ENCODE peak calls at places on chromosomes 3 and 15, in seven cellular contexts. Z is cardiac fibroblast, X is HS-27A, Q is caudate nucleus, S is iris pigment epithelial cell, V is HEK293T, C is right lobe of liver. A is an unnamed sample.

GRCh38 chr3:134380249-134380648 is 6.0 kb upstream of the AMOTL2 start:
- DNase-seq in X (no peak), Z (no peak), Q (no peak), C (no peak), V (no peak), S (no peak), A (no peak)

GRCh38 chr3:52248165-52248541 is 2.6 kb downstream of the PPM1M start:
- DNase-seq in Z (no peak), V (no peak), S (no peak), X (no peak), Q (no peak), C (no peak), A (no peak)

GRCh38 chr15:70508561-70509281 is 254.6 kb downstream of the UACA start:
- DNase-seq in X (peak), Z (peak), Q (no peak), C (no peak), S (peak), V (no peak), A (peak)

GRCh38 chr3:127718244-127718915 is 45.6 kb downstream of the ABTB1 start:
- DNase-seq in Q (no peak), V (no peak), Z (no peak), C (no peak), S (no peak), X (no peak), A (no peak)

GRCh38 chr3:180970931-180971330 is 18.6 kb downstream of the DNAJC19 start:
- DNase-seq in V (no peak), S (no peak), Q (no peak), X (no peak), C (no peak), Z (no peak), A (no peak)

GRCh38 chr3:50251220-50251619 is 15.2 kb downstream of the GNAI2 start:
- DNase-seq in Z (peak), X (no peak), C (no peak), Q (no peak), V (no peak), S (peak), A (no peak)

GRCh38 chr3:134791992-134792391 is 3.1 kb upstream of the EPHB1 start:
- DNase-seq in C (no peak), X (no peak), S (no peak), Z (no peak), Q (no peak), V (no peak), A (no peak)

GRCh38 chr3:170258105-170258487 is 35.9 kb downstream of the PRKCI start:
- DNase-seq in Z (no peak), X (no peak), S (no peak), C (no peak), Q (no peak), V (no peak), A (no peak)

GRCh38 chr3:195114026-195114425 is 156.9 kb downstream of the XXYLT1 start:
- DNase-seq in Z (no peak), S (no peak), V (no peak), Q (no peak), X (no peak), C (no peak), A (no peak)

GRCh38 chr15:56942118-56942517 is 23.7 kb downstream of the TCF12 start:
- DNase-seq in X (no peak), V (no peak), S (no peak), Z (no peak), Q (no peak), C (no peak), A (no peak)

GRCh38 chr15:52343831-52344230 is 48.2 kb upstream of the MYO5C start:
- DNase-seq in Z (no peak), S (peak), V (no peak), Q (no peak), X (no peak), C (no peak), A (no peak)

GRCh38 chr3:128360705-128361271 is 105.9 kb downstream of the DNAJB8 start:
- DNase-seq in C (no peak), S (peak), X (no peak), Z (no peak), Q (no peak), V (no peak), A (no peak)

GRCh38 chr15:36332301-36332700 is 247.1 kb upstream of the CDIN1 start:
- DNase-seq in X (no peak), C (no peak), Q (no peak), S (peak), V (no peak), Z (peak), A (no peak)